ENCODE peak calls at places on chromosome 7, in six cellular contexts. A, V, O, N, G and C are unnamed samples.
A peak's percentile ranks its signal among the peaks of the same experiment; 100 is the strongest.

GRCh38 chr7:18590259-18590658 is 94.7 kb downstream of the HDAC9 start:
- DNase-seq in A (no peak), V (no peak), O (no peak), N (no peak), G (no peak), C (no peak)

GRCh38 chr7:5595545-5596045 is 172.0 kb upstream of the TNRC18 start:
- DNase-seq in A (no peak), V (no peak), O (no peak), N (no peak), G (no peak), C (no peak)

GRCh38 chr7:157576415-157576814 is 239.6 kb downstream of the DNAJB6 start:
- DNase-seq in A (no peak), V (peak; percentile 65), O (no peak), N (peak; percentile 57), G (no peak), C (no peak)

GRCh38 chr7:154576604-154577003 is 426.3 kb downstream of the PAXIP1 start:
- DNase-seq in A (no peak), V (no peak), O (no peak), N (no peak), G (no peak), C (no peak)

GRCh38 chr7:125491137-125491536 is 561.5 kb upstream of the POT1 start:
- DNase-seq in A (no peak), V (no peak), O (no peak), N (no peak), G (no peak), C (no peak)

GRCh38 chr7:5692845-5693278 is 88.6 kb downstream of the RNF216 start:
- DNase-seq in A (no peak), V (no peak), O (no peak), N (no peak), G (no peak), C (no peak)

GRCh38 chr7:150989456-150989855 is 1.4 kb upstream of the NOS3 start:
- DNase-seq in A (no peak), V (peak; percentile 34), O (no peak), N (no peak), G (no peak), C (no peak)

GRCh38 chr7:142669074-142669654 is 80.1 kb upstream of the PRSS1 start:
- DNase-seq in A (no peak), V (no peak), O (no peak), N (no peak), G (no peak), C (no peak)

GRCh38 chr7:120259382-120259781 is 13.6 kb upstream of the KCND2 start:
- DNase-seq in A (no peak), V (no peak), O (no peak), N (no peak), G (no peak), C (no peak)

GRCh38 chr7:28481131-28481926 is 69.0 kb downstream of the CREB5 start:
- DNase-seq in A (no peak), V (no peak), O (no peak), N (no peak), G (no peak), C (no peak)

GRCh38 chr7:47677664-47678063 is 95.8 kb upstream of the TNS3 start:
- DNase-seq in A (peak; percentile 80), V (no peak), O (no peak), N (no peak), G (no peak), C (no peak)

GRCh38 chr7:131188367-131189339 is 139.0 kb upstream of the MKLN1 start:
- DNase-seq in A (peak; percentile 89), V (no peak), O (peak; percentile 99), N (no peak), G (no peak), C (peak; percentile 98)

GRCh38 chr7:25856056-25856780 is 295.8 kb upstream of the NFE2L3 start:
- DNase-seq in A (no peak), V (no peak), O (no peak), N (peak; percentile 47), G (no peak), C (no peak)

GRCh38 chr7:24757799-24758275 is 573 bp upstream of the GSDME start:
- DNase-seq in A (no peak), V (no peak), O (peak; percentile 24), N (no peak), G (no peak), C (no peak)

GRCh38 chr7:33048257-33048656 is 14.3 kb downstream of the NT5C3A start:
- DNase-seq in A (no peak), V (no peak), O (no peak), N (no peak), G (no peak), C (no peak)

GRCh38 chr7:79610301-79610700 is 156.8 kb upstream of the MAGI2 start:
- DNase-seq in A (peak; percentile 12), V (no peak), O (peak; percentile 13), N (no peak), G (no peak), C (peak; percentile 8)

GRCh38 chr7:80699030-80699638 is 60.7 kb downstream of the CD36 start:
- DNase-seq in A (no peak), V (no peak), O (no peak), N (no peak), G (no peak), C (no peak)

GRCh38 chr7:80830000-80830399 is 88.9 kb downstream of the SEMA3C start:
- DNase-seq in A (no peak), V (no peak), O (no peak), N (no peak), G (no peak), C (no peak)

GRCh38 chr7:38187794-38188472 is 9.9 kb downstream of the STARD3NL start:
- DNase-seq in A (no peak), V (no peak), O (no peak), N (no peak), G (no peak), C (no peak)

GRCh38 chr7:80681272-80681885 is 42.9 kb downstream of the CD36 start:
- DNase-seq in A (peak; percentile 8), V (no peak), O (no peak), N (no peak), G (no peak), C (no peak)

GRCh38 chr7:85341973-85342372 is 155.1 kb upstream of the SEMA3D start:
- DNase-seq in A (no peak), V (no peak), O (no peak), N (no peak), G (no peak), C (no peak)

GRCh38 chr7:81232084-81232799 is 313.4 kb upstream of the SEMA3C start:
- DNase-seq in A (no peak), V (no peak), O (no peak), N (no peak), G (no peak), C (no peak)

GRCh38 chr7:23712368-23713284 is 2.6 kb downstream of the STK31 start:
- DNase-seq in A (peak; percentile 30), V (no peak), O (no peak), N (no peak), G (no peak), C (peak; percentile 23)

GRCh38 chr7:101412976-101413375 is 50.3 kb downstream of the COL26A1 start:
- DNase-seq in A (no peak), V (no peak), O (no peak), N (no peak), G (no peak), C (no peak)

GRCh38 chr7:101410743-101411476 is 48.2 kb downstream of the COL26A1 start:
- DNase-seq in A (no peak), V (no peak), O (no peak), N (peak; percentile 26), G (peak; percentile 39), C (no peak)

GRCh38 chr7:101405474-101406067 is 42.9 kb downstream of the COL26A1 start:
- DNase-seq in A (no peak), V (no peak), O (no peak), N (no peak), G (no peak), C (no peak)

DNA sequence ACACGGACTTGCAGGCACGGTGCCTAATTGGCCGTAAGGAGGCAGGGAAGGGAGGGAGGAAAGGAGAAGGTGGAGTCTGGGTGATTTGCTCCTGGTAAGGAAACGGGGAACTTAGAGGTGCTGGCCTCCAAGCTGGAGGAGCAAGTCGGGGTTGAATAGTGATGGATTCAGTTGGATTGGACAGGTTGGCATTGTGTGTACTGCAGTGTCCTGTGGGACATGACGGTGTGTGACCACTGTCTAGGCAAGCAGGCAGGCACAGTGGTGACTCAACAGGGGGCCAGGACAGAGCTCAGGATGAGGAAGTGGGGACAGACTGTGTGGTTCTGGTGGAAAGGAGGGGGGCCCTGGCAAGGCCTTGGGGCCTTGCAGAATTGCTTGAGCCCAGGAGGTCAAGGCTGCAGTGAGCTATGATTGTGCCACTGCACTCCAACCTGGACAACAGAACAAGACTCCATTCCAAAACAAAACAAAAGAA is 48.8 kb downstream of the COL26A1 start:
- DNase-seq in A (no peak), V (no peak), O (no peak), N (no peak), G (no peak), C (no peak)
- TF ChIP-seq CTCF in A (no peak), V (no peak), O (no peak), N (no peak), G (no peak), C (no peak)

DNA sequence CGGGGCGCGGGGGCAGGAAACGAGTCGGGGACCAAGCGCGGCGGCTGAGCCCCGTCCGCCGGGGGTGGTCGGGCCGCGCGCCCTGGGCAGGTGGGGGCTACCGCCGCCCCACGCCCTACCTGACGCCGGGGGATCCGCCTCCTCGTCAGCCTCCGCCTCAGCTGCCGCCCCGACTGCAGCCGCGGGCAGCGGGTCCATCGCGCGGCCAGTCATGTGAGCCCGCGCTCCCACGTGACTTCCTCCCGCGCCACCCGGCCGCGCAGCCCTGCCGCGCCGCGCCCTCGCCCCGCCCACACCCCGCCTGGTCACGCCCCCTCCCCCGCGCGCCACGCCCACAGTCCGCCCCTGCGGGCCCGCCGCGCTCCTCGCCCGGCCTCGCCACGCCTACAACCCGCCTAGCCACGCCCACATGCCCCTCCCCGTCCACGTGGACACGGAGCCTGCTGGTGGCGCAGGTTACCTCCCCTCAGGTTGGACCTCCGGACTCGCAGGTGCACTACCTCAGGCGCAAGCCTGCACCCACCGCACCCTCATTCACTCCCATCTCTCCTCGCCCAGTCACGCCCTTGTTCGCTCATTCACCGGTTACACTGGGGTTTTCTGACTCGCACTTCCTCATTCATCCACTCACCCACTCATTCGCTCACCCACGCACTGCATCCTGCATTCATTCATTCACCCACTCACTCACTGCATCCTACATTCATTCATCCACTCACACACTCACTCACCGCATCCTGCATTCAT is at the start of gene SNX8:
- DNase-seq in A (peak; percentile 55), V (peak; percentile 96), O (no peak), N (peak; percentile 99), G (peak; percentile 99), C (peak; percentile 20)
- TF ChIP-seq CTCF in A (no peak), V (no peak), O (peak; percentile 8), N (no peak), G (no peak), C (no peak)

DNA sequence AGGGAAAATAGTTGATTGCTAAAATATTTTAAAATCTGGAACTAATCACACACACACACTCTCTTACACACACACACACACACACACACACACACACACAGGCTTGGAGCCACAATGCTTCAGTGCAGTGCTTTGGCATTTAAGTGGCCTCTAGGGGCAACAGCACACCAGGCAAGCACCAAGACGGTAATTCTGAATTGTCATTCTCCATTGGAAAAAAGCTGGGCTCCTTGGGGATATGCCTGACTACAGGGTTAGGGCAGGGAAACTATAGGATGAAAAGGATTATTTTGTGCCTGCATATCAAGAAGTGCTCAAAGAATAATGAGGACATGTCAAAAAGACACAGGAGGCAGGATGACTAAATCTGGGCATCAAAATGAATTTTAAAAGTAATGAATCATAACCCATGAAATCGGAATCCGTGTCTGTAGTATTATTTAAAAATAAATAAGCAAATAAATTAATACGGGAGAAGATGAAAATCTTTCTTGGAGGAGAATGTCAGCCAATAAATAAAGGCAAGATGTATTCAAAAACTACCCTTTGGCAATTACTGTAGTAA is 30.4 kb upstream of the DDC start:
- DNase-seq in A (peak; percentile 45), V (no peak), O (no peak), N (no peak), G (no peak), C (peak; percentile 13)
- TF ChIP-seq CTCF in A (peak; percentile 67), V (peak; percentile 28), O (peak; percentile 47), N (no peak), G (peak; percentile 52), C (peak; percentile 61)

GRCh38 chr7:106064836-106065559 is 47.1 kb downstream of the SYPL1 start:
- DNase-seq in A (peak; percentile 87), V (peak; percentile 88), O (peak; percentile 70), N (peak; percentile 85), G (no peak), C (peak; percentile 90)
- TF ChIP-seq CTCF in A (no peak), V (no peak), O (no peak), N (no peak), G (no peak), C (peak; percentile 7)